ENCODE peak calls at places on chromosomes 5 and 9, in eight cellular contexts. One of them, this sample, is unnamed.

GRCh38 chr9:30673132-30673531 is 1711.3 kb upstream of the ACO1 start:
- DNase-seq in coronary artery: no peak
- DNase-seq in fibroblast of the aortic adventitia: no peak
- DNase-seq in GM19239: no peak
- DNase-seq in activated CD8-positive, alpha-beta memory T cell treated with anti-CD3 and anti-CD28 coated beads for 4 hours: no peak
- DNase-seq in left lobe of liver: no peak
- DNase-seq in fibroblast of pulmonary artery: no peak
- DNase-seq in frontal cortex: no peak
- DNase-seq in this sample: no peak

GRCh38 chr5:117054141-117054540 is 479.5 kb upstream of the SEMA6A start:
- DNase-seq in left lobe of liver: no peak
- DNase-seq in coronary artery: no peak
- DNase-seq in activated CD8-positive, alpha-beta memory T cell treated with anti-CD3 and anti-CD28 coated beads for 4 hours: no peak
- DNase-seq in frontal cortex: no peak
- DNase-seq in GM19239: no peak
- DNase-seq in fibroblast of the aortic adventitia: no peak
- DNase-seq in fibroblast of pulmonary artery: no peak
- DNase-seq in this sample: no peak

GRCh38 chr9:132049323-132049882 is 30.3 kb downstream of the MED27 start:
- DNase-seq in left lobe of liver: no peak
- DNase-seq in frontal cortex: no peak
- DNase-seq in coronary artery: no peak
- DNase-seq in activated CD8-positive, alpha-beta memory T cell treated with anti-CD3 and anti-CD28 coated beads for 4 hours: no peak
- DNase-seq in GM19239: no peak
- DNase-seq in fibroblast of pulmonary artery: no peak
- DNase-seq in fibroblast of the aortic adventitia: peak
- DNase-seq in this sample: no peak

GRCh38 chr9:19233344-19233743 is 2.9 kb downstream of the DENND4C start:
- DNase-seq in fibroblast of pulmonary artery: no peak
- DNase-seq in activated CD8-positive, alpha-beta memory T cell treated with anti-CD3 and anti-CD28 coated beads for 4 hours: no peak
- DNase-seq in GM19239: no peak
- DNase-seq in left lobe of liver: no peak
- DNase-seq in frontal cortex: no peak
- DNase-seq in coronary artery: no peak
- DNase-seq in fibroblast of the aortic adventitia: peak
- DNase-seq in this sample: no peak

GRCh38 chr5:15020731-15021130 is 149.2 kb upstream of the ANKH start:
- DNase-seq in fibroblast of pulmonary artery: no peak
- DNase-seq in frontal cortex: no peak
- DNase-seq in activated CD8-positive, alpha-beta memory T cell treated with anti-CD3 and anti-CD28 coated beads for 4 hours: no peak
- DNase-seq in fibroblast of the aortic adventitia: peak
- DNase-seq in coronary artery: no peak
- DNase-seq in GM19239: no peak
- DNase-seq in left lobe of liver: no peak
- DNase-seq in this sample: no peak

GRCh38 chr5:177605667-177606066 is 5.7 kb downstream of the B4GALT7 start:
- DNase-seq in activated CD8-positive, alpha-beta memory T cell treated with anti-CD3 and anti-CD28 coated beads for 4 hours: no peak
- DNase-seq in left lobe of liver: peak
- DNase-seq in coronary artery: peak
- DNase-seq in fibroblast of pulmonary artery: no peak
- DNase-seq in frontal cortex: no peak
- DNase-seq in fibroblast of the aortic adventitia: no peak
- DNase-seq in GM19239: no peak
- DNase-seq in this sample: no peak

GRCh38 chr9:125296843-125297372 is 35.3 kb downstream of the GAPVD1 start:
- DNase-seq in fibroblast of the aortic adventitia: no peak
- DNase-seq in activated CD8-positive, alpha-beta memory T cell treated with anti-CD3 and anti-CD28 coated beads for 4 hours: no peak
- DNase-seq in frontal cortex: no peak
- DNase-seq in coronary artery: no peak
- DNase-seq in fibroblast of pulmonary artery: no peak
- DNase-seq in left lobe of liver: no peak
- DNase-seq in GM19239: no peak
- DNase-seq in this sample: no peak

GRCh38 chr9:462611-463010 is 247.9 kb downstream of the DOCK8 start:
- DNase-seq in frontal cortex: no peak
- DNase-seq in left lobe of liver: no peak
- DNase-seq in GM19239: no peak
- DNase-seq in coronary artery: no peak
- DNase-seq in fibroblast of the aortic adventitia: peak
- DNase-seq in fibroblast of pulmonary artery: no peak
- DNase-seq in activated CD8-positive, alpha-beta memory T cell treated with anti-CD3 and anti-CD28 coated beads for 4 hours: no peak
- DNase-seq in this sample: no peak

GRCh38 chr5:38112930-38113329 is 145.4 kb upstream of the EGFLAM start:
- DNase-seq in GM19239: no peak
- DNase-seq in fibroblast of pulmonary artery: no peak
- DNase-seq in fibroblast of the aortic adventitia: no peak
- DNase-seq in activated CD8-positive, alpha-beta memory T cell treated with anti-CD3 and anti-CD28 coated beads for 4 hours: no peak
- DNase-seq in left lobe of liver: no peak
- DNase-seq in frontal cortex: no peak
- DNase-seq in coronary artery: no peak
- DNase-seq in this sample: no peak